ENCODE peak calls at places on chromosome 21, in eight cellular contexts. J is RWPE2, H is A549, E is omental fat pad, P is left cardiac atrium, L is T-helper 17 cell, U is upper lobe of right lung, X is body of pancreas. G is an unnamed sample.
A peak's percentile ranks its signal among the peaks of the same experiment; 100 is the strongest.

GRCh38 chr21:19557046-19557445 is 1153.5 kb upstream of the TMPRSS15 start:
- ATAC-seq in J (no peak), H (no peak), E (no peak), P (no peak), L (no peak), U (no peak), X (no peak), G (no peak)

GRCh38 chr21:33112670-33113596 is 43.0 kb downstream of the OLIG1 start:
- ATAC-seq in J (no peak), H (no peak), E (no peak), P (no peak), L (no peak), U (no peak), X (no peak), G (no peak)

GRCh38 chr21:45502600-45502999 is 39.6 kb downstream of the SLC19A1 start:
- ATAC-seq in J (no peak), H (no peak), E (no peak), P (no peak), L (no peak), U (no peak), X (no peak), G (no peak)

GRCh38 chr21:15631342-15631741 is 98.4 kb upstream of the USP25 start:
- ATAC-seq in J (peak; percentile 42), H (no peak), E (peak; percentile 59), P (peak; percentile 43), L (no peak), U (no peak), X (no peak), G (no peak)

GRCh38 chr21:16033193-16033592 is 303.4 kb downstream of the USP25 start:
- ATAC-seq in J (no peak), H (no peak), E (no peak), P (no peak), L (no peak), U (no peak), X (no peak), G (no peak)

GRCh38 chr21:41827951-41828883 is 50.9 kb downstream of the PRDM15 start:
- ATAC-seq in J (peak; percentile 47), H (no peak), E (no peak), P (no peak), L (no peak), U (no peak), X (no peak), G (no peak)

GRCh38 chr21:41641821-41642368 is 125.0 kb downstream of the RIPK4 start:
- ATAC-seq in J (peak; percentile 91), H (peak; percentile 90), E (peak; percentile 83), P (peak; percentile 90), L (no peak), U (no peak), X (peak; percentile 79), G (peak; percentile 80)

GRCh38 chr21:41802684-41803083 is 35.8 kb upstream of the RIPK4 start:
- ATAC-seq in J (no peak), H (no peak), E (no peak), P (peak; percentile 65), L (no peak), U (peak; percentile 54), X (no peak), G (peak; percentile 48)

GRCh38 chr21:27776925-27777553 is 810.2 kb upstream of the ADAMTS5 start:
- ATAC-seq in J (no peak), H (no peak), E (no peak), P (peak; percentile 26), L (no peak), U (no peak), X (peak; percentile 40), G (peak; percentile 25)

GRCh38 chr21:43211085-43212071 is 42.6 kb downstream of the CRYAA start:
- ATAC-seq in J (no peak), H (no peak), E (no peak), P (peak; percentile 75), L (no peak), U (peak; percentile 86), X (peak; percentile 83), G (no peak)

GRCh38 chr21:36910581-36911307 is 55.7 kb downstream of the HLCS start:
- ATAC-seq in J (no peak), H (peak; percentile 77), E (no peak), P (peak; percentile 62), L (no peak), U (peak; percentile 50), X (no peak), G (no peak)

GRCh38 chr21:46022551-46023107 is 41.1 kb downstream of the COL6A1 start:
- ATAC-seq in J (no peak), H (no peak), E (peak; percentile 4), P (peak; percentile 60), L (no peak), U (peak; percentile 30), X (no peak), G (peak; percentile 52)

GRCh38 chr21:15249285-15249993 is 184.6 kb upstream of the NRIP1 start:
- ATAC-seq in J (no peak), H (no peak), E (no peak), P (peak; percentile 68), L (no peak), U (no peak), X (no peak), G (no peak)

GRCh38 chr21:41800425-41801186 is 33.8 kb upstream of the RIPK4 start:
- ATAC-seq in J (no peak), H (no peak), E (no peak), P (no peak), L (no peak), U (no peak), X (no peak), G (no peak)

GRCh38 chr21:25556087-25556486 is 51.2 kb downstream of the MRPL39 start:
- ATAC-seq in J (no peak), H (no peak), E (no peak), P (no peak), L (no peak), U (no peak), X (no peak), G (no peak)

GRCh38 chr21:41032536-41032935 is 135.4 kb upstream of the BACE2 start:
- ATAC-seq in J (peak; percentile 79), H (no peak), E (no peak), P (no peak), L (no peak), U (no peak), X (no peak), G (no peak)

GRCh38 chr21:34198232-34199120 is 125.1 kb downstream of the MRPS6 start:
- ATAC-seq in J (no peak), H (no peak), E (no peak), P (no peak), L (peak; percentile 77), U (no peak), X (no peak), G (no peak)